ENCODE peak calls at places on chromosomes 11 and 22, in four cellular contexts. J is GM12878, V is HL-60, N is K562. G is an unnamed sample.

GRCh38 chr11:27934830-27935145 is 173.2 kb downstream of the KIF18A start:
- DNase-seq in V (no peak), J (no peak), N (no peak), G (no peak)

GRCh38 chr11:64396079-64396591 is 37.2 kb downstream of the RPS6KA4 start:
- DNase-seq in V (no peak), J (no peak), N (no peak), G (no peak)

GRCh38 chr11:2513441-2513840 is 68.6 kb downstream of the KCNQ1 start:
- DNase-seq in V (no peak), N (peak), J (no peak), G (peak)

GRCh38 chr22:50490531-50491308 is 4.1 kb downstream of the MIOX start:
- DNase-seq in J (no peak), N (no peak), V (no peak), G (no peak)

GRCh38 chr22:23182289-23183106 is 2.2 kb downstream of the BCR start:
- DNase-seq in N (peak), V (no peak), J (peak), G (no peak)

GRCh38 chr11:120197254-120197891 is 13.5 kb upstream of the OAF start:
- DNase-seq in J (no peak), V (no peak), N (no peak), G (no peak)

GRCh38 chr11:74159642-74160041 is 11.2 kb downstream of the C2CD3 start:
- DNase-seq in N (no peak), J (no peak), V (no peak), G (no peak)

GRCh38 chr11:76371170-76371569 is 9.8 kb downstream of the THAP12 start:
- DNase-seq in V (no peak), J (peak), N (peak), G (no peak)

GRCh38 chr11:102408339-102408738 is 44.2 kb downstream of the TMEM123 start:
- DNase-seq in N (no peak), J (no peak), V (no peak), G (no peak)

GRCh38 chr22:22403771-22404170 is 104.8 kb downstream of the ZNF280B start:
- DNase-seq in J (no peak), N (peak), V (no peak), G (no peak)

GRCh38 chr22:21102659-21103267 is 57.0 kb downstream of the LRRC74B start:
- DNase-seq in J (no peak), N (peak), V (peak), G (peak)

GRCh38 chr11:112877561-112877960 is 83.7 kb upstream of the NCAM1 start:
- DNase-seq in J (no peak), N (no peak), V (no peak), G (no peak)

GRCh38 chr22:20009018-20009482 is 7.6 kb downstream of the ARVCF start:
- DNase-seq in N (no peak), V (no peak), J (no peak), G (no peak)

GRCh38 chr11:61827573-61828378 is at the start of gene FADS2:
- DNase-seq in J (peak), N (no peak), V (peak), G (peak)

GRCh38 chr22:33823552-33823951 is 96.7 kb downstream of the LARGE1 start:
- DNase-seq in N (no peak), J (no peak), V (no peak), G (no peak)

GRCh38 chr22:30860176-30861105 is 108.1 kb downstream of the MORC2 start:
- DNase-seq in J (no peak), N (peak), V (no peak), G (peak)

GRCh38 chr11:126492331-126492730 is 136.8 kb downstream of the ST3GAL4 start:
- DNase-seq in V (no peak), N (no peak), J (no peak), G (no peak)

GRCh38 chr11:73140213-73141030 is 1.7 kb downstream of the FCHSD2 start:
- DNase-seq in J (no peak), N (no peak), V (no peak), G (no peak)

GRCh38 chr11:120235024-120235628 is 4.8 kb upstream of the POU2F3 start:
- DNase-seq in J (no peak), V (no peak), N (peak), G (peak)

GRCh38 chr11:73019448-73019847 is 122.7 kb downstream of the FCHSD2 start:
- DNase-seq in J (no peak), V (no peak), N (no peak), G (no peak)

GRCh38 chr11:77819921-77820564 is 479 bp downstream of the RSF1 start:
- DNase-seq in J (no peak), N (peak), V (no peak), G (peak)

GRCh38 chr11:30062103-30062502 is 45.3 kb upstream of the KCNA4 start:
- DNase-seq in N (no peak), J (no peak), V (no peak), G (no peak)

GRCh38 chr11:20448838-20449237 is 61.3 kb downstream of the PRMT3 start:
- DNase-seq in V (no peak), J (no peak), N (no peak), G (no peak)

GRCh38 chr11:119052163-119052814 is 4.7 kb downstream of the HYOU1 start:
- DNase-seq in J (no peak), V (no peak), N (no peak), G (no peak)

GRCh38 chr11:114846040-114846791 is 167.9 kb downstream of the NXPE2 start:
- DNase-seq in N (peak), J (no peak), V (no peak), G (no peak)

GRCh38 chr22:32058656-32059280 is 15.7 kb downstream of the SLC5A1 start:
- DNase-seq in J (no peak), N (no peak), V (no peak), G (no peak)

GRCh38 chr11:111081021-111081511 is 164.5 kb upstream of the POU2AF2 start:
- DNase-seq in J (no peak), N (no peak), V (no peak), G (no peak)

GRCh38 chr11:37505406-37505805 is 907.4 kb upstream of the RAG2 start:
- DNase-seq in V (no peak), J (no peak), N (no peak), G (no peak)

GRCh38 chr11:95469268-95469667 is 238.3 kb upstream of the SESN3 start:
- DNase-seq in J (no peak), V (no peak), N (no peak), G (no peak)

GRCh38 chr11:68632802-68633201 is 51.5 kb upstream of the GAL start:
- DNase-seq in N (peak), J (no peak), V (peak), G (no peak)

GRCh38 chr11:6402561-6402981 is 12.3 kb downstream of the SMPD1 start:
- DNase-seq in V (peak), J (peak), N (no peak), G (peak)

GRCh38 chr11:58628446-58628845 is 6.0 kb downstream of the CNTF start:
- DNase-seq in J (no peak), N (no peak), V (no peak), G (no peak)

GRCh38 chr11:69922015-69922595 is 102.9 kb upstream of the FGF3 start:
- DNase-seq in N (no peak), J (no peak), V (no peak), G (no peak)

GRCh38 chr22:27537481-27537891 is 264.1 kb downstream of the MN1 start:
- DNase-seq in V (no peak), N (no peak), J (no peak), G (no peak)

GRCh38 chr22:48635825-48636224 is 1191.8 kb downstream of the BRD1 start:
- DNase-seq in V (no peak), N (no peak), J (no peak), G (no peak)

GRCh38 chr11:112661571-112661970 is 299.6 kb upstream of the NCAM1 start:
- DNase-seq in N (no peak), V (no peak), J (no peak), G (no peak)

GRCh38 chr11:82714346-82715174 is 19.1 kb downstream of the FAM181B start:
- DNase-seq in J (no peak), N (no peak), V (no peak), G (no peak)

GRCh38 chr11:35330924-35331323 is 88.4 kb downstream of the SLC1A2 start:
- DNase-seq in N (no peak), V (no peak), J (no peak), G (no peak)

GRCh38 chr11:35326266-35326879 is 93.0 kb downstream of the SLC1A2 start:
- DNase-seq in J (no peak), N (no peak), V (no peak), G (no peak)

GRCh38 chr11:35332524-35332923 is 86.8 kb downstream of the SLC1A2 start:
- DNase-seq in V (no peak), N (no peak), J (no peak), G (no peak)

GRCh38 chr11:35327829-35328228 is 91.5 kb downstream of the SLC1A2 start:
- DNase-seq in J (no peak), N (no peak), V (no peak), G (no peak)

GRCh38 chr11:35330156-35330889 is 89.0 kb downstream of the SLC1A2 start:
- DNase-seq in V (no peak), J (no peak), N (no peak), G (no peak)
- TF ChIP-seq SPI1 in V (no peak), J (no peak), N (no peak), G (no peak)

DNA sequence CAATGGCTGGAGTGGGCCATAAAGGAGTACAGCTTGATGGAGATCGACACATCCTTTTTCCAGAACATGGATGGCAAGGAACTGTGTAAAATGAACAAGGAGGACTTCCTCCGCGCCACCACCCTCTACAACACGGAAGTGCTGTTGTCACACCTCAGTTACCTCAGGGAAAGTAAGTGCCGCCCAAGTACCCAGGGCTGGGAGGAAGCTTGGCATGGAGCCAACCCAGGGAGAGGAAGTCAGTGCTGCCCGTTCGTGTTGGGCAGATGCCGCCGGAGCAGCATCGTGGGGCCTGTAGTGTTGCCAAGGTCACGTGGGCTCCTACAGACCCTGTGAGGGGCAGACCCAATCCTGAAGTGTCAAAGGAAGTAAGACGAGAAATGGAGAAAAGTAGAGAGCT is 78.9 kb downstream of the FLI1 start:
- DNase-seq in J (no peak), V (peak), N (no peak), G (no peak)
- TF ChIP-seq SPI1 in J (no peak), V (peak), N (no peak), G (no peak)

GRCh38 chr11:67436459-67437081 is 912 bp downstream of the PTPRCAP start:
- DNase-seq in N (peak), J (peak), V (peak), G (peak)
- TF ChIP-seq SPI1 in N (no peak), J (no peak), V (no peak), G (no peak)

DNA sequence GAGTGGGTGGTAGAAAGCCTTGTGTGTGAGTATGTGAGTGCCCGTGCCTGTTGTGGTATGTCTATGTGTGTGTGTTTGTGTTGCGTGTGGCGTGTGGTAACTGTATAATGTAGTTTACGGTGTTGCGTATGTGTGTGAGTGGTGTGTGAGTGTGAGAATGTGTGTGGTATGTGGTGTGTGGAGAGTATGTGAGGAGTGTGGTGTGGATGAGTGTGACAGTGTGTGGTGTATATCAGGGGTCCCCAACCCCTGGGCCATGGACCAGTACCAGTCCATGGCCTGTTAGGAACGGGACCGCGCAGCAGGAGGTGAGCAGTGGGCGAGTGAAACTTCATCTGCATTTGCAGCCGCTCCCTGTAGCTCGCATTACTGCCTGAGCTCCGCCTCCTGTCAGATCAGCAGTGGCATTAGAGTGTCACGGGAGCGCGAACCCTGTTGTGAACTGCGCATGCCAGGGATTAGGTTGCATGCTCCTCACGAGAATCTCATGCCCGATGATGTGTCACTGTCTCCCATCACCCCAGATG is 5.7 kb downstream of the UPK3A start:
- DNase-seq in J (no peak), N (no peak), V (no peak), G (no peak)
- TF ChIP-seq SPI1 in J (no peak), N (no peak), V (no peak), G (no peak)

DNA sequence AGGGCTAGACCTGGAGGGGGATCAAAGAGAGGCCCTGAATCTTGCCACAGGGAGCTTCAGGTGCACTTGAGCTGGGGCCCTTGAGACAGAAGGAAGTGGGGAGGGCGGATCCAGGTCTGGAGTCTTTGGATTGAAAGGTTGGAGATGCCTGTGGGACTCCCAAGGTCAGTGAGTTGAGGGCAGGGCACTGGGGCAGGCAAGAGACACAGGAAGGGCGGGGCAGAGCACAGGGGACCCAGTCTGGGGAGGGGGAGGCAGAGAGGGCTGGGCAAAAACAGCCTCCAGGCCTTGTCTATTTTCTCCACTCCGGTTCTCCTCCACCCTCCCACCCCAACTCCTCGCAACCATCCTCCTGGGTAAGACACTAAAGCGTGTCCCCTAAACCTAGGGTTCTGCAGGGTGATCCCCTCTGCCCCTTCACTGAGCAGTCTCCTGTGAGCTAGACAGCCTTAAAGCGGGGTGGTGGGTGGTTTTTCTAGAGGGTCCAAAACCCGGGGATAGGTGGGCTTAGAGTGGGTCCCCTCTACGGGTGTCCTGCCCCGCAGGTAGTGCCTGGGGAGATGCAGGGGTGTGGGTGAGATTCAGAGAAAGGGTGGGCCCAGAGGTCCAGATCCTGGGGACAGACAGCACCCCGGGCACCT is 38.6 kb upstream of the CELSR1 start:
- DNase-seq in V (no peak), N (no peak), J (no peak), G (no peak)
- TF ChIP-seq SPI1 in V (no peak), N (no peak), J (no peak), G (no peak)

GRCh38 chr22:17118342-17118741 is 2.8 kb downstream of the TMEM121B start:
- DNase-seq in J (no peak), N (no peak), V (no peak), G (no peak)

GRCh38 chr22:17119481-17120202 is 1.5 kb downstream of the TMEM121B start:
- DNase-seq in N (peak), V (no peak), J (no peak), G (no peak)

GRCh38 chr22:17120711-17121234 is 387 bp downstream of the TMEM121B start:
- DNase-seq in N (no peak), J (no peak), V (no peak), G (no peak)

GRCh38 chr22:17120281-17120680 is 879 bp downstream of the TMEM121B start:
- DNase-seq in J (no peak), N (peak), V (no peak), G (peak)

DNA sequence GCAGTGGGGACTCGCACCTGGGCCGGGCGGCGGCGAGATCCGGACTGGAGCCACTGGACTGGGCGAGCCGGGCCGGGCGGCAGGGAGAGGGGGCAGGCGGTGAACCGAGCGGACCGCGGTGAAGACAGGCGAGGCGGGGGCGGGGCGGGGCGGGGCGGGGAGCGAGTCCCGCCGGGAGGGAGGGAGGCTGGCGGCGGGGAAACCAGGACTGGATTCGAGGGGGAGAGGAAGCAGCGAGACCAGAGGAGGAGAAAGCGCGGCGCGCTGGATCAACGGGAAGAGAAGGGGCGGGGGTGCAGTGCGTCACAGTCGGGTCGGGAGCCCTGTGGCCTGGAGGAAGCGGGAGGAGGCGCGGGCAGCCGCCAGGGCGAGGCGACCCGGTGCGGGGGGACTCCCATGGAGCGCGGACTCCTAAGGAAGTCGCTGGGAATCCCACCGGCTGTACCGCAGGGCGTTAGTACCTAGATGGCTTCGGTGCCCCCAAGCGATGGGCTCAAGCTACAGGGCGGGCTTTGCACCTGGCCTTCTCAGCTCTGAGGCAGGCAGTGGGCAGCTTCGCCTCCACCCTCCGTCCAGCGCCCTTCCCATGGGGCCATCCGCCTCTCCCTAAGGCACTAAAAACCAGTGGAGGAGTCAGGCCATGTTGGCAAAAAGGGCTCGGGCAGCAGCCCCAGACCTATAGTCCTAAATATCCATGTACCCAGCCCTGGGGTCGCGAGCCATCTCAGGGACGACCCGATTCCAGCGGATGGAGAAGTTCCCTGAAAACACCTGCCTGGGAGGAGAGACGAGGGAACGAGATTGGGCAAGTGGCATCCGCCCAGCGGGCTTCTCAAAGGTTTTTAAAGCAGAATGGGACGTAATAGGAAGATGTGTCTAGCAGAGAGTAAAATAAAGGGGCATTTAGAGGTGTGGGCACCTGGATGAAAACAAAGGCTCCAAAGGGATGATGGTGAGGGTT is at the start of gene TMEM121B:
- DNase-seq in N (peak), V (peak), J (no peak), G (peak)
- TF ChIP-seq SPI1 in N (no peak), V (no peak), J (no peak), G (no peak)

G was measured in GM12891.